ENCODE peak calls at places on chromosomes 2 and 18, in five cellular contexts. Y is renal cortical epithelial cell; D is transverse colon; O is stimulated activated CD8-positive, alpha-beta memory T cell treated with anti-CD3 and anti-CD28 coated beads, Interleukin-4, amount 100 ng/mL, for 1 hour; U is AG20443. Q is an unnamed sample.

GRCh38 chr2:107936427-107937359 is 49.6 kb upstream of the SLC5A7 start:
- DNase-seq in Y (peak; percentile 6), D (no peak), O (no peak), U (no peak), Q (no peak)

GRCh38 chr2:120892967-120893667 is 157.4 kb downstream of the GLI2 start:
- DNase-seq in Y (peak; percentile 37), D (no peak), O (no peak), U (peak; percentile 66), Q (no peak)

GRCh38 chr2:133951209-133951608 is 302.7 kb upstream of the MGAT5 start:
- DNase-seq in Y (no peak), D (no peak), O (no peak), U (no peak), Q (no peak)

GRCh38 chr2:30768708-30769580 is 38.3 kb downstream of the CAPN13 start:
- DNase-seq in Y (no peak), D (no peak), O (no peak), U (no peak), Q (no peak)

GRCh38 chr2:43047187-43047780 is 179.1 kb downstream of the ZFP36L2 start:
- DNase-seq in Y (no peak), D (no peak), O (no peak), U (no peak), Q (no peak)

GRCh38 chr2:109318150-109318948 is 189.3 kb downstream of the SH3RF3 start:
- DNase-seq in Y (peak; percentile 23), D (peak; percentile 61), O (no peak), U (peak; percentile 89), Q (peak; percentile 14)

GRCh38 chr2:188291617-188292445 is at the start of gene GULP1:
- DNase-seq in Y (peak; percentile 50), D (peak; percentile 76), O (no peak), U (peak; percentile 89), Q (no peak)

GRCh38 chr2:221997100-221997499 is 301.7 kb downstream of the PAX3 start:
- DNase-seq in Y (peak; percentile 91), D (no peak), O (no peak), U (peak; percentile 29), Q (no peak)

GRCh38 chr18:31396796-31397195 is 20.2 kb downstream of the DSG4 start:
- DNase-seq in Y (no peak), D (no peak), O (no peak), U (no peak), Q (no peak)

GRCh38 chr18:48657446-48658120 is 118.8 kb downstream of the CTIF start:
- DNase-seq in Y (no peak), D (no peak), O (no peak), U (no peak), Q (no peak)

GRCh38 chr2:105800036-105800755 is 55.5 kb downstream of the NCK2 start:
- DNase-seq in Y (peak; percentile 79), D (no peak), O (no peak), U (peak; percentile 26), Q (no peak)

GRCh38 chr2:112121682-112122254 is 16.4 kb upstream of the FBLN7 start:
- DNase-seq in Y (peak; percentile 70), D (no peak), O (peak; percentile 4), U (peak; percentile 33), Q (no peak)

GRCh38 chr18:80176334-80177080 is 67.4 kb downstream of the ADNP2 start:
- DNase-seq in Y (no peak), D (no peak), O (no peak), U (peak; percentile 34), Q (no peak)

GRCh38 chr2:104872034-104872865 is 18.3 kb downstream of the POU3F3 start:
- DNase-seq in Y (no peak), D (no peak), O (no peak), U (no peak), Q (no peak)

GRCh38 chr2:99827296-99827999 is 314.9 kb downstream of the AFF3 start:
- DNase-seq in Y (no peak), D (no peak), O (no peak), U (no peak), Q (no peak)

GRCh38 chr2:111066062-111066593 is 54.6 kb upstream of the BCL2L11 start:
- DNase-seq in Y (no peak), D (no peak), O (no peak), U (no peak), Q (no peak)

GRCh38 chr2:3637311-3637675 is 20.7 kb upstream of the ALLC start:
- DNase-seq in Y (no peak), D (no peak), O (no peak), U (no peak), Q (no peak)

GRCh38 chr2:138235041-138235440 is 266.5 kb upstream of the SPOPL start:
- DNase-seq in Y (no peak), D (no peak), O (no peak), U (no peak), Q (no peak)

GRCh38 chr2:235149240-235149641 is 197.4 kb downstream of the SH3BP4 start:
- DNase-seq in Y (peak; percentile 51), D (no peak), O (no peak), U (no peak), Q (no peak)

GRCh38 chr18:36530676-36531405 is 233.3 kb downstream of the FHOD3 start:
- DNase-seq in Y (no peak), D (no peak), O (no peak), U (no peak), Q (no peak)

GRCh38 chr2:80244905-80245584 is 59.5 kb downstream of the LRRTM1 start:
- DNase-seq in Y (no peak), D (no peak), O (no peak), U (no peak), Q (no peak)

GRCh38 chr2:3612639-3613523 is 18.0 kb downstream of the COLEC11 start:
- DNase-seq in Y (no peak), D (no peak), O (no peak), U (no peak), Q (no peak)

GRCh38 chr2:175855794-175856453 is 146.1 kb downstream of the LNPK start:
- DNase-seq in Y (peak; percentile 46), D (peak; percentile 8), O (no peak), U (peak; percentile 77), Q (no peak)

GRCh38 chr2:6977095-6977777 is 60.0 kb downstream of the RNF144A start:
- DNase-seq in Y (no peak), D (peak; percentile 70), O (no peak), U (no peak), Q (no peak)

GRCh38 chr18:37309059-37309458 is 256.5 kb downstream of the CELF4 start:
- DNase-seq in Y (peak; percentile 35), D (no peak), O (no peak), U (no peak), Q (no peak)

GRCh38 chr2:161798027-161798426 is 173.8 kb downstream of the SLC4A10 start:
- DNase-seq in Y (no peak), D (no peak), O (no peak), U (no peak), Q (no peak)